ENCODE peak calls at places on chromosome 1, in eight cellular contexts. G, W, K, F, N, Q, Z and B are unnamed samples.

GRCh38 chr1:201608635-201609395 is 69.9 kb downstream of the NAV1 start:
- DNase-seq in W (peak; percentile 23), G (no peak), F (no peak), K (no peak), N (no peak), Q (no peak), Z (no peak), B (no peak)

GRCh38 chr1:26839339-26839722 is 12.8 kb downstream of the ZDHHC18 start:
- DNase-seq in W (no peak), F (no peak), K (no peak), N (no peak), Z (no peak), Q (no peak), G (no peak), B (no peak)

GRCh38 chr1:29211086-29212030 is 19.4 kb downstream of the MECR start:
- DNase-seq in W (no peak), Z (no peak), F (no peak), Q (no peak), N (no peak), G (no peak), K (no peak), B (no peak)

GRCh38 chr1:58862728-58863385 is 79.0 kb upstream of the JUN start:
- DNase-seq in F (no peak), K (no peak), Z (no peak), Q (no peak), G (no peak), N (no peak), W (no peak), B (no peak)

GRCh38 chr1:210222288-210223006 is 10.1 kb upstream of the SERTAD4 start:
- DNase-seq in N (no peak), Q (peak; percentile 26), F (no peak), W (peak; percentile 30), G (peak; percentile 19), Z (no peak), K (no peak), B (no peak)

GRCh38 chr1:194709439-194709838 is 1523.0 kb upstream of the B3GALT2 start:
- DNase-seq in Q (no peak), F (no peak), G (no peak), N (no peak), Z (no peak), K (no peak), W (no peak), B (no peak)

GRCh38 chr1:196372896-196373536 is 235.2 kb downstream of the KCNT2 start:
- DNase-seq in N (no peak), Q (no peak), K (no peak), F (no peak), W (peak; percentile 63), Z (peak; percentile 13), G (peak; percentile 38), B (peak; percentile 38)

GRCh38 chr1:7755448-7755847 is 15.6 kb upstream of the VAMP3 start:
- DNase-seq in Z (no peak), G (peak; percentile 17), N (no peak), Q (no peak), W (peak; percentile 23), K (no peak), F (no peak), B (peak; percentile 42)

GRCh38 chr1:9494936-9495758 is 44.1 kb upstream of the SLC25A33 start:
- DNase-seq in Q (no peak), K (peak; percentile 91), W (peak; percentile 49), G (peak; percentile 60), F (no peak), N (peak; percentile 76), Z (peak; percentile 12), B (peak; percentile 77)

GRCh38 chr1:29956343-29957030 is 720.2 kb downstream of the PTPRU start:
- DNase-seq in Z (no peak), W (no peak), K (no peak), N (no peak), Q (no peak), G (no peak), F (no peak), B (no peak)

GRCh38 chr1:215911406-215911968 is 344.4 kb downstream of the KCTD3 start:
- DNase-seq in Z (no peak), K (no peak), W (peak; percentile 27), G (peak; percentile 2), F (no peak), Q (no peak), N (no peak), B (no peak)

GRCh38 chr1:212692774-212693644 is 6.6 kb downstream of the BATF3 start:
- DNase-seq in N (no peak), Z (no peak), Q (no peak), F (no peak), W (no peak), G (no peak), K (no peak), B (no peak)

GRCh38 chr1:61687901-61688300 is 37.0 kb downstream of the TM2D1 start:
- DNase-seq in K (no peak), F (no peak), G (no peak), W (no peak), Z (no peak), Q (no peak), N (no peak), B (no peak)

GRCh38 chr1:43521078-43521477 is 9.6 kb upstream of the PTPRF start:
- DNase-seq in Q (no peak), N (peak; percentile 8), Z (no peak), G (no peak), K (no peak), F (no peak), W (no peak), B (no peak)

GRCh38 chr1:61133048-61134019 is 51.0 kb downstream of the NFIA start:
- DNase-seq in Q (no peak), F (no peak), W (no peak), N (no peak), K (no peak), Z (no peak), G (peak; percentile 69), B (no peak)

GRCh38 chr1:205229399-205229861 is 1.7 kb downstream of the TMCC2 start:
- DNase-seq in W (peak; percentile 36), G (peak; percentile 76), F (no peak), Z (peak; percentile 42), K (peak; percentile 58), N (peak; percentile 61), Q (peak; percentile 51), B (peak; percentile 86)

GRCh38 chr1:18929686-18930085 is 26.8 kb downstream of the IFFO2 start:
- DNase-seq in K (no peak), Z (no peak), W (peak; percentile 72), Q (no peak), N (no peak), G (no peak), F (no peak), B (no peak)

GRCh38 chr1:222931018-222931417 is 116.2 kb downstream of the DISP1 start:
- DNase-seq in K (no peak), F (no peak), Q (no peak), Z (no peak), G (no peak), W (peak; percentile 43), N (no peak), B (no peak)

GRCh38 chr1:93698351-93699112 is 16.9 kb upstream of the BCAR3 start:
- DNase-seq in K (no peak), W (no peak), N (no peak), Z (no peak), G (no peak), F (no peak), Q (no peak), B (no peak)

GRCh38 chr1:12434174-12434573 is 183.8 kb downstream of the DHRS3 start:
- DNase-seq in K (no peak), W (peak; percentile 56), N (no peak), F (no peak), G (peak; percentile 44), Q (no peak), Z (peak; percentile 51), B (peak; percentile 76)

GRCh38 chr1:247833601-247834000 is 8.1 kb downstream of the OR11L1 start:
- DNase-seq in Z (no peak), F (no peak), W (no peak), Q (no peak), N (no peak), G (no peak), K (no peak), B (no peak)

GRCh38 chr1:11927866-11928592 is 1.8 kb upstream of the KIAA2013 start:
- DNase-seq in W (peak; percentile 60), N (peak; percentile 60), Q (no peak), K (no peak), G (no peak), Z (no peak), F (no peak), B (no peak)

GRCh38 chr1:239361403-239361802 is 25.0 kb upstream of the CHRM3 start:
- DNase-seq in Z (no peak), G (no peak), N (no peak), K (no peak), Q (no peak), W (peak; percentile 14), F (peak; percentile 84), B (no peak)

GRCh38 chr1:157119008-157119407 is 19.2 kb downstream of the ETV3 start:
- DNase-seq in W (no peak), K (peak; percentile 42), G (no peak), Q (no peak), N (no peak), Z (no peak), F (no peak), B (no peak)

GRCh38 chr1:157119448-157119847 is 18.7 kb downstream of the ETV3 start:
- DNase-seq in Q (peak; percentile 22), G (no peak), F (no peak), W (no peak), N (no peak), K (no peak), Z (no peak), B (no peak)

DNA sequence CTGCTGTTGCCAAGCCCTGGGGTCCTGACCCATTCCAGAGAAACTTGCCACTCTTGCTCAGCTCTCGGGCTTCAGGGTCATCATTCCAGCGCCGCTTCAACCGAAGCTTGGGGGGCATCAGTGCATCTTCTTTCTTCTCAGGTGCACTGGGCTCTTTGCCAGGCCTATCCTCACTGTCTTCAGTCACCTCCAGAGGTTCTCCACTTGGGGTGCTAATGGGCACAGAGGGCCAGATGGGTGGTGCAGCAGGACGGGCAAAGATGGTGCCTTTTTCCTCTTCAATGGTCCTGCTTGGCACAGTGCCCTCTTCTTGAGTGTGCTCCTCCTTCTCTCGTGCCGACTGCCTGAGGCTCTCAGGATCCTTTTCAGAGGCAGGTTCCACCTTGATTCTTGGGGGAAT is 13.3 kb downstream of the ETV3 start:
- DNase-seq in G (peak; percentile 27), K (no peak), N (no peak), Z (no peak), F (no peak), W (no peak), Q (no peak), B (peak; percentile 9)
- TF ChIP-seq CTCF in G (no peak), K (peak; percentile 31), N (no peak), Z (peak; percentile 26), F (no peak), W (peak; percentile 4), Q (no peak), B (no peak)

GRCh38 chr1:153544453-153545066 is 1.0 kb downstream of the S100A4 start:
- DNase-seq in Q (no peak), W (no peak), N (no peak), K (no peak), F (no peak), G (no peak), Z (no peak), B (no peak)
- H3K4me3 ChIP-seq in Q (no peak overlapping the region), W (no peak overlapping the region), N (peak overlapping the region; percentile 43), K (peak overlapping the region; percentile 32), F (peak overlapping the region; percentile 56), G (peak overlapping the region; percentile 62), Z (no peak overlapping the region), B (no peak overlapping the region)

GRCh38 chr1:101996830-101997485 is at the start of gene OLFM3:
- DNase-seq in F (no peak), Q (no peak), N (no peak), W (peak; percentile 11), G (no peak), K (peak; percentile 81), Z (no peak), B (peak; percentile 5)
- TF ChIP-seq CTCF in F (no peak), Q (no peak), N (no peak), W (no peak), G (no peak), K (no peak), Z (no peak), B (no peak)

GRCh38 chr1:90149101-90149500 is 154.2 kb downstream of the ZNF326 start:
- DNase-seq in K (peak; percentile 61), F (no peak), G (no peak), N (no peak), Q (no peak), W (no peak), Z (no peak), B (no peak)
- H3K4me3 ChIP-seq in K (no peak overlapping the region), F (no peak overlapping the region), G (no peak overlapping the region), N (no peak overlapping the region), Q (no peak overlapping the region), W (no peak overlapping the region), Z (no peak overlapping the region), B (no peak overlapping the region)